ENCODE peak calls at places on chromosomes 12 and 14, in five cellular contexts. One of them, this sample, is unnamed.

GRCh38 chr14:80981156-80981555 is 25.7 kb downstream of the TSHR start:
- DNase-seq in A549: no peak
- DNase-seq in HepG2: no peak
- DNase-seq in H1: no peak
- DNase-seq in K562: no peak
- DNase-seq in this sample: no peak

GRCh38 chr12:124115496-124115895 is 142.5 kb downstream of the ZNF664 start:
- DNase-seq in A549: no peak
- DNase-seq in HepG2: no peak
- DNase-seq in H1: no peak
- DNase-seq in K562: no peak
- DNase-seq in this sample: no peak

GRCh38 chr14:73694083-73694482 is 20.1 kb downstream of the PNMA1 start:
- DNase-seq in A549: no peak
- DNase-seq in HepG2: no peak
- DNase-seq in H1: no peak
- DNase-seq in K562: no peak
- DNase-seq in this sample: no peak

GRCh38 chr12:72083096-72083825 is 144.6 kb downstream of the TPH2 start:
- DNase-seq in A549: no peak
- DNase-seq in HepG2: no peak
- DNase-seq in H1: no peak
- DNase-seq in K562: no peak
- DNase-seq in this sample: no peak

GRCh38 chr14:71647086-71647784 is 285.0 kb upstream of the RGS6 start:
- DNase-seq in A549: no peak
- DNase-seq in HepG2: no peak
- DNase-seq in H1: peak
- DNase-seq in K562: no peak
- DNase-seq in this sample: no peak

GRCh38 chr12:95316798-95317197 is 99.2 kb downstream of the VEZT start:
- DNase-seq in A549: no peak
- DNase-seq in HepG2: peak
- DNase-seq in H1: no peak
- DNase-seq in K562: no peak
- DNase-seq in this sample: no peak

GRCh38 chr12:119547016-119547415 is 46.6 kb upstream of the TMEM233 start:
- DNase-seq in A549: no peak
- DNase-seq in HepG2: no peak
- DNase-seq in H1: no peak
- DNase-seq in K562: no peak
- DNase-seq in this sample: no peak

GRCh38 chr12:2288001-2288400 is 235.2 kb downstream of the CACNA1C start:
- DNase-seq in A549: no peak
- DNase-seq in HepG2: no peak
- DNase-seq in H1: no peak
- DNase-seq in K562: no peak
- DNase-seq in this sample: no peak

GRCh38 chr12:123250471-123251383 is 17.5 kb downstream of the MTRFR start:
- DNase-seq in A549: peak
- DNase-seq in HepG2: peak
- DNase-seq in H1: no peak
- DNase-seq in K562: peak
- DNase-seq in this sample: no peak

GRCh38 chr14:56659964-56660551 is 80.5 kb downstream of the TMEM260 start:
- DNase-seq in A549: peak
- DNase-seq in HepG2: peak
- DNase-seq in H1: no peak
- DNase-seq in K562: peak
- DNase-seq in this sample: no peak

GRCh38 chr14:61090432-61091216 is 109.6 kb downstream of the SLC38A6 start:
- DNase-seq in A549: no peak
- DNase-seq in HepG2: no peak
- DNase-seq in H1: no peak
- DNase-seq in K562: no peak
- DNase-seq in this sample: no peak

GRCh38 chr14:24329736-24330135 is 5.1 kb downstream of the ADCY4 start:
- DNase-seq in A549: no peak
- DNase-seq in HepG2: no peak
- DNase-seq in H1: no peak
- DNase-seq in K562: no peak
- DNase-seq in this sample: no peak

GRCh38 chr14:93089501-93090269 is 26.0 kb downstream of the ITPK1 start:
- DNase-seq in A549: no peak
- DNase-seq in HepG2: no peak
- DNase-seq in H1: no peak
- DNase-seq in K562: no peak
- DNase-seq in this sample: no peak

GRCh38 chr14:32021341-32021740 is 55.8 kb upstream of the ARHGAP5 start:
- DNase-seq in A549: no peak
- DNase-seq in HepG2: no peak
- DNase-seq in H1: no peak
- DNase-seq in K562: no peak
- DNase-seq in this sample: no peak

GRCh38 chr14:105167303-105168092 is 1.1 kb downstream of the JAG2 start:
- DNase-seq in A549: no peak
- DNase-seq in HepG2: no peak
- DNase-seq in H1: no peak
- DNase-seq in K562: peak
- DNase-seq in this sample: no peak

GRCh38 chr14:21194597-21194996 is 38.7 kb upstream of the OR5AU1 start:
- DNase-seq in A549: no peak
- DNase-seq in HepG2: no peak
- DNase-seq in H1: no peak
- DNase-seq in K562: no peak
- DNase-seq in this sample: no peak

GRCh38 chr12:2393996-2394395 is 341.2 kb downstream of the CACNA1C start:
- DNase-seq in A549: no peak
- DNase-seq in HepG2: no peak
- DNase-seq in H1: no peak
- DNase-seq in K562: no peak
- DNase-seq in this sample: no peak

GRCh38 chr12:116863275-116863767 is 17.9 kb downstream of the HRK start:
- DNase-seq in A549: peak
- DNase-seq in HepG2: peak
- DNase-seq in H1: peak
- DNase-seq in K562: peak
- DNase-seq in this sample: no peak

GRCh38 chr12:54390668-54391551 is 6.4 kb upstream of the ZNF385A start:
- DNase-seq in A549: no peak
- DNase-seq in HepG2: no peak
- DNase-seq in H1: no peak
- DNase-seq in K562: peak
- DNase-seq in this sample: no peak

GRCh38 chr12:101616027-101616494 is 21.3 kb downstream of the MYBPC1 start:
- DNase-seq in A549: no peak
- DNase-seq in HepG2: peak
- DNase-seq in H1: no peak
- DNase-seq in K562: no peak
- DNase-seq in this sample: no peak

GRCh38 chr12:23290627-23291330 is 658.7 kb downstream of the SOX5 start:
- DNase-seq in A549: no peak
- DNase-seq in HepG2: no peak
- DNase-seq in H1: no peak
- DNase-seq in K562: no peak
- DNase-seq in this sample: no peak

GRCh38 chr12:1629338-1630080 is 478 bp downstream of the WNT5B start:
- DNase-seq in A549: no peak
- DNase-seq in HepG2: peak
- DNase-seq in H1: no peak
- DNase-seq in K562: no peak
- DNase-seq in this sample: no peak

GRCh38 chr12:9634177-9634803 is 26.6 kb upstream of the KLRB1 start:
- DNase-seq in A549: peak
- DNase-seq in HepG2: peak
- DNase-seq in H1: no peak
- DNase-seq in K562: peak
- DNase-seq in this sample: no peak

GRCh38 chr12:112907415-112908157 is 824 bp downstream of the OAS1 start:
- DNase-seq in A549: no peak
- DNase-seq in HepG2: no peak
- DNase-seq in H1: no peak
- DNase-seq in K562: no peak
- DNase-seq in this sample: peak

GRCh38 chr12:112908548-112908947 is 1.8 kb downstream of the OAS1 start:
- DNase-seq in A549: no peak
- DNase-seq in HepG2: no peak
- DNase-seq in H1: no peak
- DNase-seq in K562: no peak
- DNase-seq in this sample: no peak

GRCh38 chr12:112905451-112906089 is 1.2 kb upstream of the OAS1 start:
- DNase-seq in A549: no peak
- DNase-seq in HepG2: no peak
- DNase-seq in H1: no peak
- DNase-seq in K562: no peak
- DNase-seq in this sample: no peak

GRCh38 chr12:112904571-112904970 is 2.2 kb upstream of the OAS1 start:
- DNase-seq in A549: peak
- DNase-seq in HepG2: no peak
- DNase-seq in H1: no peak
- DNase-seq in K562: no peak
- DNase-seq in this sample: no peak

DNA sequence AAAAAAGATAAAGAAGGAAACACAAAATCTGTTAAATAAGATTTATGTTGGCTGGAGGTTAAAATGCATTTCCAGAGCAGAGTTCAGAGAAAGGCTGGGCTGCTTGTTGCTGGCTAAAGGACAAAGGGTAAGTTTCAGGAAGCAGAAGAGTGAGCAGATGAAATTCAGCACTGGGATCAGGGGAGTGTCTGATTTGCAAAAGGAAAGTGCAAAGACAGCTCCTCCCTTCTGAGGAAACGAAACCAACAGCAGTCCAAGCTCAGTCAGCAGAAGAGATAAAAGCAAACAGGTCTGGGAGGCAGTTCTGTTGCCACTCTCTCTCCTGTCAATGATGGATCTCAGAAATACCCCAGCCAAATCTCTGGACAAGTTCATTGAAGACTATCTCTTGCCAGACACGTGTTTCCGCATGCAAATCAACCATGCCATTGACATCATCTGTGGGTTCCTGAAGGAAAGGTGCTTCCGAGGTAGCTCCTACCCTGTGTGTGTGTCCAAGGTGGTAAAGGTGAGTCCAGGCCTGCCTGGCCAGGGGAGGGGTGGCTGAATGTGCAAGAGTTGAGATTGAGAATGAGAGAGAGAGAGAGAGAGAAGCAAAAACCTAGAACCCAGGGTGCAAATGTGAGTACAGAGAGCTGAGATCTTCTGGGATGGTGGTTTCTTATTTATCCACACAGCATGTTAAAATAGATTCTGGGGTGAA is at the start of gene OAS1:
- DNase-seq in A549: peak
- DNase-seq in HepG2: peak
- DNase-seq in H1: no peak
- DNase-seq in K562: no peak
- DNase-seq in this sample: peak
- TF ChIP-seq KDM1A in A549: no peak
- TF ChIP-seq KDM1A in HepG2: no peak
- TF ChIP-seq KDM1A in H1: no peak
- TF ChIP-seq KDM1A in K562: no peak
- TF ChIP-seq KDM1A in this sample: no peak

GRCh38 chr12:42508913-42509312 is 80.6 kb downstream of the PRICKLE1 start:
- DNase-seq in A549: no peak
- DNase-seq in HepG2: no peak
- DNase-seq in H1: no peak
- DNase-seq in K562: no peak
- DNase-seq in this sample: no peak

GRCh38 chr12:42507031-42507430 is 82.5 kb downstream of the PRICKLE1 start:
- DNase-seq in A549: no peak
- DNase-seq in HepG2: no peak
- DNase-seq in H1: no peak
- DNase-seq in K562: no peak
- DNase-seq in this sample: no peak

GRCh38 chr12:42507589-42507988 is 82.0 kb downstream of the PRICKLE1 start:
- DNase-seq in A549: no peak
- DNase-seq in HepG2: no peak
- DNase-seq in H1: no peak
- DNase-seq in K562: no peak
- DNase-seq in this sample: no peak

GRCh38 chr12:42510823-42511222 is 78.7 kb downstream of the PRICKLE1 start:
- DNase-seq in A549: no peak
- DNase-seq in HepG2: no peak
- DNase-seq in H1: peak
- DNase-seq in K562: no peak
- DNase-seq in this sample: no peak

DNA sequence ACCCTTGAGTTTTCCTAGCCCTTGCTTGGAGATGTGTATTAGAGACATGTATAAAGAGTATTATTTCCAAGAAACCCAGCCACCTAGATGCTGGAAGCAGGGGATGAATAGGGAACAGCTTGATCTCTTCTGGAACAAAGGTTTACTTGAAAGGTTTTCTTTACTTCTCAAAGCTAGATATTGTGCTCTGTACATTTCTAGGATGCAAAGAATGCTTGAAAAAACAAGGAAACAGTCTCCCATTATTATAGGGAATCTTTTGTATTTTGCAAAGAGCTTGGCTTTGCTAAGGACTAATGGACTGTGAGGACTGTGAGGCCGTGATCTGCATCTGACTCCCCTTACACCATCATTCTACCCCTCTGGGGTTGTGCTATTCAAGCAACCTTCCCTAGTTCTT is 77.9 kb downstream of the PRICKLE1 start:
- DNase-seq in A549: no peak
- DNase-seq in HepG2: no peak
- DNase-seq in H1: no peak
- DNase-seq in K562: no peak
- DNase-seq in this sample: no peak
- TF ChIP-seq KDM1A in A549: no peak
- TF ChIP-seq KDM1A in HepG2: no peak
- TF ChIP-seq KDM1A in H1: no peak
- TF ChIP-seq KDM1A in K562: no peak
- TF ChIP-seq KDM1A in this sample: no peak

GRCh38 chr12:7444076-7444475 is at the start of gene CD163L1:
- DNase-seq in A549: no peak
- DNase-seq in HepG2: no peak
- DNase-seq in H1: no peak
- DNase-seq in K562: no peak
- DNase-seq in this sample: no peak

GRCh38 chr12:7441216-7441615 is 2.7 kb downstream of the CD163L1 start:
- DNase-seq in A549: no peak
- DNase-seq in HepG2: no peak
- DNase-seq in H1: no peak
- DNase-seq in K562: no peak
- DNase-seq in this sample: no peak

GRCh38 chr12:7434670-7435069 is 9.3 kb downstream of the CD163L1 start:
- DNase-seq in A549: no peak
- DNase-seq in HepG2: no peak
- DNase-seq in H1: no peak
- DNase-seq in K562: no peak
- DNase-seq in this sample: no peak

GRCh38 chr12:7444537-7444936 is 584 bp upstream of the CD163L1 start:
- DNase-seq in A549: no peak
- DNase-seq in HepG2: no peak
- DNase-seq in H1: no peak
- DNase-seq in K562: no peak
- DNase-seq in this sample: no peak

GRCh38 chr12:7439579-7440505 is 4.1 kb downstream of the CD163L1 start:
- DNase-seq in A549: peak
- DNase-seq in HepG2: no peak
- DNase-seq in H1: peak
- DNase-seq in K562: peak
- DNase-seq in this sample: no peak
- TF ChIP-seq KDM1A in A549: no peak
- TF ChIP-seq KDM1A in HepG2: no peak
- TF ChIP-seq KDM1A in H1: no peak
- TF ChIP-seq KDM1A in K562: no peak
- TF ChIP-seq KDM1A in this sample: no peak

GRCh38 chr14:94174622-94175402 is 690 bp downstream of the PPP4R4 start:
- DNase-seq in A549: no peak
- DNase-seq in HepG2: no peak
- DNase-seq in H1: no peak
- DNase-seq in K562: no peak
- DNase-seq in this sample: no peak
- TF ChIP-seq KDM1A in A549: no peak
- TF ChIP-seq KDM1A in HepG2: no peak
- TF ChIP-seq KDM1A in H1: no peak
- TF ChIP-seq KDM1A in K562: no peak
- TF ChIP-seq KDM1A in this sample: no peak

This sample was measured in GM12878.